ENCODE peak calls at places on chromosomes 16 and 17, in five cellular contexts. W is effector memory CD4-positive, alpha-beta T cell; N is activated CD8-positive, alpha-beta memory T cell treated with anti-CD3 and anti-CD28 coated beads for 1 hour; T is stimulated activated CD4-positive, alpha-beta T cell treated with anti-CD3 and anti-CD28 coated beads, Interleukin-15, amount 100 ng/mL, for 1 hour; D is iPS DF 19.7. K is an unnamed sample.

GRCh38 chr16:83125999-83126568 is 499.3 kb downstream of the CDH13 start:
- DNase-seq in N (no peak), W (no peak), T (no peak), D (no peak), K (no peak)

GRCh38 chr17:3003401-3004149 is 59.8 kb downstream of the OR1D5 start:
- DNase-seq in N (no peak), T (no peak), W (no peak), D (no peak), K (no peak)

GRCh38 chr16:3459401-3460090 is 16.1 kb downstream of the NAA60 start:
- DNase-seq in T (no peak), W (no peak), D (no peak), N (no peak), K (no peak)

GRCh38 chr16:22397459-22397858 is 23.0 kb upstream of the CDR2 start:
- DNase-seq in D (no peak), W (no peak), T (no peak), N (no peak), K (no peak)

GRCh38 chr17:9004961-9005285 is 16.4 kb upstream of the NTN1 start:
- DNase-seq in D (no peak), T (no peak), N (no peak), W (no peak), K (no peak)

GRCh38 chr16:1745900-1746692 is 25.2 kb downstream of the NME3 start:
- DNase-seq in N (no peak), D (no peak), T (no peak), W (no peak), K (no peak)

GRCh38 chr16:23491490-23492391 is 18.6 kb downstream of the GGA2 start:
- DNase-seq in D (no peak), T (no peak), W (no peak), N (no peak), K (no peak)

GRCh38 chr17:1765576-1765975 is 3.7 kb downstream of the SERPINF1 start:
- DNase-seq in N (no peak), W (no peak), D (no peak), T (no peak), K (no peak)

GRCh38 chr17:58331815-58332719 is 3.5 kb upstream of the TSPOAP1 start:
- DNase-seq in D (no peak), N (peak; percentile 82), W (peak; percentile 75), T (peak; percentile 87), K (no peak)

GRCh38 chr16:89381788-89382187 is 108.6 kb downstream of the ANKRD11 start:
- DNase-seq in D (no peak), T (no peak), N (no peak), W (no peak), K (no peak)

GRCh38 chr16:65249768-65250167 is 127.9 kb upstream of the CDH11 start:
- DNase-seq in T (no peak), W (no peak), N (no peak), D (no peak), K (no peak)

GRCh38 chr16:14196011-14196410 is 124.9 kb downstream of the MRTFB start:
- DNase-seq in D (no peak), T (no peak), W (no peak), N (no peak), K (no peak)

GRCh38 chr16:58041628-58041955 is 16.0 kb downstream of the MMP15 start:
- DNase-seq in T (no peak), D (no peak), W (no peak), N (no peak), K (no peak)

GRCh38 chr16:58850019-58850626 is 116.0 kb upstream of the GOT2 start:
- DNase-seq in N (no peak), D (no peak), W (no peak), T (no peak), K (no peak)

GRCh38 chr17:8080208-8080798 is 7.2 kb downstream of the ALOX12B start:
- DNase-seq in W (no peak), N (no peak), T (no peak), D (no peak), K (no peak)

GRCh38 chr17:71052971-71053370 is 883.6 kb downstream of the KCNJ2 start:
- DNase-seq in W (no peak), N (no peak), T (no peak), D (no peak), K (no peak)

GRCh38 chr16:81277681-81278080 is 37.1 kb upstream of the GAN start:
- DNase-seq in N (no peak), W (no peak), D (no peak), T (no peak), K (no peak)

GRCh38 chr16:86343111-86343642 is 167.2 kb upstream of the FOXF1 start:
- DNase-seq in T (no peak), N (no peak), D (no peak), W (no peak), K (no peak)

GRCh38 chr17:3033741-3034577 is 29.4 kb downstream of the OR1D5 start:
- DNase-seq in D (no peak), T (no peak), N (no peak), W (no peak), K (no peak)

GRCh38 chr16:29307598-29308507 is 98.7 kb downstream of the NPIPB11 start:
- DNase-seq in T (no peak), W (no peak), N (no peak), D (no peak), K (no peak)

GRCh38 chr16:20866161-20866772 is 33.9 kb downstream of the DCUN1D3 start:
- DNase-seq in T (no peak), W (no peak), D (no peak), N (no peak), K (no peak)

GRCh38 chr16:1324286-1324826 is 9.1 kb upstream of the BAIAP3 start:
- DNase-seq in W (no peak), D (no peak), N (no peak), T (no peak), K (no peak)

GRCh38 chr17:65400701-65401100 is 160.7 kb downstream of the AXIN2 start:
- DNase-seq in T (no peak), D (no peak), W (no peak), N (no peak), K (no peak)

GRCh38 chr16:69166221-69166833 is 20.6 kb upstream of the SNTB2 start:
- DNase-seq in T (no peak), W (no peak), D (no peak), N (no peak), K (no peak)

GRCh38 chr16:30948956-30949654 is at the start of gene ORAI3:
- DNase-seq in N (no peak), W (no peak), D (no peak), T (no peak), K (no peak)